ENCODE peak calls at places on chromosomes 3 and 15, in ten cellular contexts. One of them, this sample, is unnamed.

GRCh38 chr3:9316881-9317341 is 45.9 kb upstream of the THUMPD3 start:
- DNase-seq in upper lobe of left lung: no peak
- DNase-seq in vagina: no peak
- DNase-seq in IMR-90: peak
- DNase-seq in transverse colon: peak
- DNase-seq in spleen: no peak
- DNase-seq in heart left ventricle: no peak
- DNase-seq in esophagus squamous epithelium: no peak
- DNase-seq in H1: peak
- DNase-seq in sigmoid colon: peak
- DNase-seq in this sample: no peak

GRCh38 chr15:34783471-34783870 is 11.9 kb downstream of the ACTC1 start:
- DNase-seq in upper lobe of left lung: no peak
- DNase-seq in vagina: no peak
- DNase-seq in H1: no peak
- DNase-seq in sigmoid colon: no peak
- DNase-seq in esophagus squamous epithelium: no peak
- DNase-seq in transverse colon: no peak
- DNase-seq in IMR-90: no peak
- DNase-seq in heart left ventricle: no peak
- DNase-seq in spleen: no peak
- DNase-seq in this sample: no peak

GRCh38 chr3:61650276-61650675 is 88.9 kb downstream of the PTPRG start:
- DNase-seq in transverse colon: peak
- DNase-seq in vagina: no peak
- DNase-seq in spleen: no peak
- DNase-seq in H1: no peak
- DNase-seq in IMR-90: peak
- DNase-seq in esophagus squamous epithelium: no peak
- DNase-seq in upper lobe of left lung: no peak
- DNase-seq in sigmoid colon: peak
- DNase-seq in heart left ventricle: no peak
- DNase-seq in this sample: peak

GRCh38 chr3:162332344-162332743 is 835.7 kb downstream of the OTOL1 start:
- DNase-seq in heart left ventricle: no peak
- DNase-seq in spleen: no peak
- DNase-seq in IMR-90: no peak
- DNase-seq in esophagus squamous epithelium: no peak
- DNase-seq in sigmoid colon: no peak
- DNase-seq in transverse colon: no peak
- DNase-seq in vagina: no peak
- DNase-seq in upper lobe of left lung: no peak
- DNase-seq in H1: no peak
- DNase-seq in this sample: no peak

GRCh38 chr3:128238100-128238459 is 84.8 kb downstream of the EEFSEC start:
- DNase-seq in H1: peak
- DNase-seq in IMR-90: no peak
- DNase-seq in sigmoid colon: no peak
- DNase-seq in transverse colon: no peak
- DNase-seq in heart left ventricle: no peak
- DNase-seq in spleen: no peak
- DNase-seq in vagina: no peak
- DNase-seq in esophagus squamous epithelium: no peak
- DNase-seq in upper lobe of left lung: no peak
- DNase-seq in this sample: peak

GRCh38 chr3:157460253-157460652 is 23.6 kb downstream of the PTX3 start:
- DNase-seq in upper lobe of left lung: no peak
- DNase-seq in esophagus squamous epithelium: no peak
- DNase-seq in spleen: no peak
- DNase-seq in vagina: no peak
- DNase-seq in transverse colon: no peak
- DNase-seq in IMR-90: peak
- DNase-seq in heart left ventricle: no peak
- DNase-seq in H1: no peak
- DNase-seq in sigmoid colon: no peak
- DNase-seq in this sample: no peak

GRCh38 chr15:50358805-50359204 is 3.8 kb upstream of the GABPB1 start:
- DNase-seq in esophagus squamous epithelium: no peak
- DNase-seq in spleen: no peak
- DNase-seq in IMR-90: peak
- DNase-seq in vagina: no peak
- DNase-seq in sigmoid colon: no peak
- DNase-seq in transverse colon: peak
- DNase-seq in H1: no peak
- DNase-seq in heart left ventricle: no peak
- DNase-seq in upper lobe of left lung: peak
- DNase-seq in this sample: no peak

GRCh38 chr15:69265347-69265955 is 33.3 kb upstream of the PAQR5 start:
- DNase-seq in upper lobe of left lung: no peak
- DNase-seq in sigmoid colon: no peak
- DNase-seq in heart left ventricle: no peak
- DNase-seq in vagina: no peak
- DNase-seq in H1: no peak
- DNase-seq in esophagus squamous epithelium: no peak
- DNase-seq in transverse colon: no peak
- DNase-seq in IMR-90: peak
- DNase-seq in spleen: no peak
- DNase-seq in this sample: no peak

GRCh38 chr3:182644800-182645433 is 148.4 kb upstream of the ATP11B start:
- DNase-seq in transverse colon: no peak
- DNase-seq in sigmoid colon: no peak
- DNase-seq in upper lobe of left lung: no peak
- DNase-seq in IMR-90: no peak
- DNase-seq in heart left ventricle: no peak
- DNase-seq in spleen: no peak
- DNase-seq in esophagus squamous epithelium: no peak
- DNase-seq in vagina: no peak
- DNase-seq in H1: no peak
- DNase-seq in this sample: no peak

DNA sequence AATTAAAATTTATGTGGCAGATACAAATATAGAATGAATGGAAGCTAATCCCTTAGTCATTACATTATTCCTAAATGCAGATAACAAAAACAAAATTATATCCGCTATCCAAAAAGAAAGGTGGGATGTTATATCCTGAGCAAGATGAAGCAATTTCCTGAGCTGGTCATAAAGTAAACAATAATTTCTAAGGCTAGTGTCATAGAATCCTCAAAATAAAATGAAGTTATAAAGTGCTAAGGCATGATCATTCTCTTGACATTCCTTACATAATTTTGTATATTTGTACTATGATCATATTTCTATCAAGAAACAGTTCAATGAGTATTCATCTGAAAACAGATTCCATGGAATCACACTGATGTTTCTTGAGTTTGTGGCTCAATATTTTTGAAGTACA is 92.5 kb downstream of the ABI3BP start:
- DNase-seq in esophagus squamous epithelium: no peak
- DNase-seq in H1: no peak
- DNase-seq in upper lobe of left lung: no peak
- DNase-seq in transverse colon: no peak
- DNase-seq in spleen: no peak
- DNase-seq in sigmoid colon: no peak
- DNase-seq in heart left ventricle: no peak
- DNase-seq in IMR-90: peak
- DNase-seq in vagina: no peak
- DNase-seq in this sample: no peak
- TF ChIP-seq POLR2A in esophagus squamous epithelium: no peak
- TF ChIP-seq POLR2A in H1: no peak
- TF ChIP-seq POLR2A in upper lobe of left lung: no peak
- TF ChIP-seq POLR2A in transverse colon: no peak
- TF ChIP-seq POLR2A in spleen: no peak
- TF ChIP-seq POLR2A in sigmoid colon: no peak
- TF ChIP-seq POLR2A in heart left ventricle: no peak
- TF ChIP-seq POLR2A in IMR-90: no peak
- TF ChIP-seq POLR2A in vagina: no peak
- TF ChIP-seq POLR2A in this sample: no peak

GRCh38 chr3:143424874-143425273 is 305.3 kb downstream of the CHST2 start:
- DNase-seq in spleen: no peak
- DNase-seq in heart left ventricle: no peak
- DNase-seq in H1: no peak
- DNase-seq in upper lobe of left lung: no peak
- DNase-seq in esophagus squamous epithelium: no peak
- DNase-seq in sigmoid colon: no peak
- DNase-seq in IMR-90: no peak
- DNase-seq in vagina: no peak
- DNase-seq in transverse colon: no peak
- DNase-seq in this sample: no peak
- H3K4me3 ChIP-seq in spleen: no peak
- H3K4me3 ChIP-seq in heart left ventricle: no peak
- H3K4me3 ChIP-seq in H1: no peak
- H3K4me3 ChIP-seq in upper lobe of left lung: no peak
- H3K4me3 ChIP-seq in esophagus squamous epithelium: no peak
- H3K4me3 ChIP-seq in sigmoid colon: no peak
- H3K4me3 ChIP-seq in IMR-90: no peak
- H3K4me3 ChIP-seq in vagina: no peak
- H3K4me3 ChIP-seq in transverse colon: no peak
- H3K4me3 ChIP-seq in this sample: no peak

DNA sequence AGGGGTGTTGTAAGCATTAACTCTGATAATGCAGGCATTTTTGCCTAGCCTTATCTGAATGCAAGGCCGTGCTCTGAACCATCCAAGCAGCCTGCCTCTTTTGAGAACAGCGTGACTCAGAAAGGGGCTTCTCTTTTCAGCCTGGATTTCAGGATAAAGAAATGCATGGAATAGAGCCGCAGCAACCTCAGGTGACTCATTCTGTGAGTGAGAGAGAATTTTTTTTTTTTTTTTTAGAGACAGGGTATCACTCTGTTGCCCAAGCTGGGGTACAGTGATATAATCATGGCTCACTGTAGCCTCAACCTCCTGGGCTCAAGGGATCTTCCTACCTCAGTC is 20.6 kb upstream of the PDE8A start:
- DNase-seq in upper lobe of left lung: no peak
- DNase-seq in H1: no peak
- DNase-seq in vagina: no peak
- DNase-seq in esophagus squamous epithelium: no peak
- DNase-seq in spleen: no peak
- DNase-seq in transverse colon: no peak
- DNase-seq in heart left ventricle: no peak
- DNase-seq in IMR-90: peak
- DNase-seq in sigmoid colon: no peak
- DNase-seq in this sample: no peak
- TF ChIP-seq CTCF in upper lobe of left lung: no peak
- TF ChIP-seq CTCF in H1: no peak
- TF ChIP-seq CTCF in vagina: no peak
- TF ChIP-seq CTCF in esophagus squamous epithelium: no peak
- TF ChIP-seq CTCF in spleen: no peak
- TF ChIP-seq CTCF in transverse colon: no peak
- TF ChIP-seq CTCF in heart left ventricle: no peak
- TF ChIP-seq CTCF in IMR-90: no peak
- TF ChIP-seq CTCF in sigmoid colon: no peak
- TF ChIP-seq CTCF in this sample: no peak

DNA sequence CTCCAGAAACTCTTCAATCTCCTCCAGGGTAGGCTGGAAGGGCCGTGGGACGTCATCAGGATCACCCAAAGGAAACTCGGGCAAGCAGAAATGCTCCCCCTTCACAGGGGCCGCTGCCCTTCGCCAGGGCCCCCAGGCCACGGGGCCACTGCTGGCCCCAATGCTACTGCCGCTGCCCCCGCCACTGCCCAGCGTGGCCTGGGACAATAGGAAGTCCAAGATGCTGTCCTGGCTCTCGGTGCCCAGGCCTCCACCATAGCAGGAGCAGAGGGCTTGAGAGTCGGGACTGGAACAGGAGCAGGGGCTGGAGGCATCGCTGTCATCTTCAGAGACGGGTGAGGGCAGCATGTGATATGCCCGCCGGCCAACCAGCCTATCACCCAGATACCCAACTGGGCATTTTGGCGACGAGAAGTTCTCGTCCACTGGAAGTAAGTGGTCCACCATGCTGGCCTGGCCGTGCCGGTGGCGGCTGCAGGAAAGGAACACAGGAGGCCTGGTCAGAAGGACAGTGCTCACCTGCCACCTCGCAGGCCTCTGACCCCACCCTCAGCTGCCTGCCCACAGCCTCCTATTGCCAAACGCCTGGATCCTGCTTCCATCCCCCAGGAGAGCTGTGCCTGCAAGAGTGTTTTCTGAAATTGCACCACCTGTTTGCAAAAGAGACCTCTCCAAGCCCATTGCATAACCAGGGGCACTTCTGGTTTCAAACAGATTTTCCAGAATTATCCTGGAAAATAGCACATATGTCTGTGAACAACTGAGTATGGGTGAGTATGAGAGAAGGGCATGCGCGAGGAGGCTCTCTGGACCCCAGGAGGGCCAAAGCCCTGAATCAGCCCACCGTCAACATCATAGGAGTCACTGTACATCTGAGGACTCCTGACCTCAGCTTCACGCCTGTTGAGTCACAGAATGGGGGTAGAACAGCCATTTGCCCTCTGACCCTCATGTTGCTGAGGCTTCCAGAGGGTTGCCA is 4.4 kb downstream of the KLF15 start:
- DNase-seq in heart left ventricle: peak
- DNase-seq in sigmoid colon: peak
- DNase-seq in esophagus squamous epithelium: no peak
- DNase-seq in upper lobe of left lung: peak
- DNase-seq in H1: no peak
- DNase-seq in transverse colon: peak
- DNase-seq in vagina: no peak
- DNase-seq in IMR-90: peak
- DNase-seq in spleen: peak
- DNase-seq in this sample: peak
- TF ChIP-seq POLR2A in heart left ventricle: no peak
- TF ChIP-seq POLR2A in sigmoid colon: no peak
- TF ChIP-seq POLR2A in esophagus squamous epithelium: no peak
- TF ChIP-seq POLR2A in upper lobe of left lung: no peak
- TF ChIP-seq POLR2A in H1: no peak
- TF ChIP-seq POLR2A in transverse colon: no peak
- TF ChIP-seq POLR2A in vagina: no peak
- TF ChIP-seq POLR2A in IMR-90: no peak
- TF ChIP-seq POLR2A in spleen: no peak
- TF ChIP-seq POLR2A in this sample: no peak